ENCODE peak calls at places on chromosomes 4 and X, in nine cellular contexts. K, M, S, G, R, L, T, Y and C are unnamed samples.

GRCh38 chrX:38804481-38805293 is 3.4 kb downstream of the MID1IP1 start:
- DNase-seq in K (peak), M (peak), S (peak), G (peak), R (no peak), L (no peak), T (no peak), Y (peak), C (peak)

GRCh38 chr4:99653921-99654890 is 3.4 kb downstream of the C4orf54 start:
- DNase-seq in K (no peak), M (peak), S (no peak), G (no peak), R (no peak), L (no peak), T (no peak), Y (no peak), C (no peak)

GRCh38 chr4:87118421-87118820 is 102.0 kb downstream of the KLHL8 start:
- DNase-seq in K (no peak), M (no peak), S (no peak), G (no peak), R (no peak), L (no peak), T (no peak), Y (no peak), C (no peak)

GRCh38 chr4:41268024-41268423 is 11.3 kb downstream of the UCHL1 start:
- DNase-seq in K (peak), M (no peak), S (no peak), G (no peak), R (no peak), L (no peak), T (no peak), Y (peak), C (no peak)

GRCh38 chrX:71545364-71545763 is 12.5 kb downstream of the OGT start:
- DNase-seq in K (peak), M (no peak), S (no peak), G (peak), R (no peak), L (no peak), T (no peak), Y (no peak), C (no peak)

GRCh38 chr4:37757705-37758104 is 68.8 kb upstream of the PGM2 start:
- DNase-seq in K (no peak), M (no peak), S (no peak), G (no peak), R (no peak), L (no peak), T (no peak), Y (peak), C (no peak)

GRCh38 chrX:71492086-71493065 is 40.5 kb upstream of the OGT start:
- DNase-seq in K (peak), M (peak), S (peak), G (peak), R (peak), L (peak), T (peak), Y (no peak), C (no peak)

GRCh38 chr4:61493041-61493440 is 292.9 kb downstream of the ADGRL3 start:
- DNase-seq in K (no peak), M (no peak), S (no peak), G (no peak), R (no peak), L (no peak), T (no peak), Y (no peak), C (no peak)

GRCh38 chrX:773292-774025 is 142.9 kb downstream of the SHOX start:
- DNase-seq in K (no peak), M (no peak), S (no peak), G (no peak), R (no peak), L (no peak), T (no peak), Y (no peak), C (no peak)

GRCh38 chr4:174324725-174325124 is 41.0 kb downstream of the CEP44 start:
- DNase-seq in K (no peak), M (no peak), S (no peak), G (no peak), R (no peak), L (peak), T (no peak), Y (no peak), C (peak)

GRCh38 chr4:184885602-184886001 is 59.8 kb upstream of the ACSL1 start:
- DNase-seq in K (no peak), M (no peak), S (no peak), G (no peak), R (no peak), L (no peak), T (no peak), Y (no peak), C (no peak)

GRCh38 chr4:113646456-113646809 is 115.1 kb downstream of the CAMK2D start:
- DNase-seq in K (peak), M (no peak), S (no peak), G (no peak), R (no peak), L (peak), T (no peak), Y (peak), C (peak)

GRCh38 chrX:153828308-153828707 is 2.0 kb downstream of the PDZD4 start:
- DNase-seq in K (no peak), M (no peak), S (no peak), G (no peak), R (no peak), L (no peak), T (no peak), Y (no peak), C (no peak)

GRCh38 chr4:187309456-187309855 is 585.8 kb upstream of the FAT1 start:
- DNase-seq in K (no peak), M (no peak), S (no peak), G (no peak), R (no peak), L (peak), T (no peak), Y (peak), C (peak)

GRCh38 chr4:184807797-184808718 is 17.7 kb downstream of the ACSL1 start:
- DNase-seq in K (no peak), M (no peak), S (no peak), G (no peak), R (no peak), L (peak), T (no peak), Y (peak), C (peak)

GRCh38 chrX:144810539-144810938 is 436.8 kb upstream of the SPANXN1 start:
- DNase-seq in K (no peak), M (no peak), S (no peak), G (no peak), R (no peak), L (no peak), T (no peak), Y (no peak), C (no peak)

GRCh38 chr4:186936496-186937375 is 213.1 kb upstream of the FAT1 start:
- DNase-seq in K (no peak), M (no peak), S (no peak), G (no peak), R (no peak), L (peak), T (no peak), Y (peak), C (peak)

GRCh38 chr4:84218002-84218401 is 281.1 kb downstream of the NKX6-1 start:
- DNase-seq in K (no peak), M (no peak), S (no peak), G (no peak), R (no peak), L (no peak), T (no peak), Y (no peak), C (no peak)

GRCh38 chrX:140507982-140508305 is 3.1 kb upstream of the SOX3 start:
- DNase-seq in K (no peak), M (no peak), S (no peak), G (no peak), R (no peak), L (no peak), T (no peak), Y (no peak), C (no peak)